ENCODE peak calls at places on chromosomes 3 and 15, in five cellular contexts. One of them, this sample, is unnamed.

GRCh38 chr3:33962383-33962782 is 164.0 kb downstream of the PDCD6IP start:
- DNase-seq in H1: no peak
- DNase-seq in HepG2: no peak
- DNase-seq in HCT116: no peak
- DNase-seq in K562: no peak
- DNase-seq in this sample: no peak

GRCh38 chr15:69853572-69853971 is 244.1 kb downstream of the TLE3 start:
- DNase-seq in H1: no peak
- DNase-seq in HepG2: no peak
- DNase-seq in HCT116: peak
- DNase-seq in K562: no peak
- DNase-seq in this sample: no peak

GRCh38 chr3:124565013-124565412 is 165.2 kb upstream of the UMPS start:
- DNase-seq in H1: peak
- DNase-seq in HepG2: peak
- DNase-seq in HCT116: peak
- DNase-seq in K562: peak
- DNase-seq in this sample: no peak

GRCh38 chr3:48990636-48991421 is 788 bp downstream of the P4HTM start:
- DNase-seq in H1: peak
- DNase-seq in HepG2: no peak
- DNase-seq in HCT116: no peak
- DNase-seq in K562: no peak
- DNase-seq in this sample: no peak

GRCh38 chr15:101724675-101725005 is 367 bp upstream of the TARS3 start:
- DNase-seq in H1: no peak
- DNase-seq in HepG2: no peak
- DNase-seq in HCT116: no peak
- DNase-seq in K562: no peak
- DNase-seq in this sample: no peak

GRCh38 chr15:89068325-89068784 is 19.9 kb upstream of the ABHD2 start:
- DNase-seq in H1: no peak
- DNase-seq in HepG2: no peak
- DNase-seq in HCT116: no peak
- DNase-seq in K562: no peak
- DNase-seq in this sample: peak

GRCh38 chr15:67413770-67414429 is 107.0 kb upstream of the C15orf61 start:
- DNase-seq in H1: no peak
- DNase-seq in HepG2: peak
- DNase-seq in HCT116: peak
- DNase-seq in K562: no peak
- DNase-seq in this sample: no peak

GRCh38 chr3:43587303-43587702 is 34.5 kb downstream of the ANO10 start:
- DNase-seq in H1: no peak
- DNase-seq in HepG2: no peak
- DNase-seq in HCT116: no peak
- DNase-seq in K562: peak
- DNase-seq in this sample: no peak

GRCh38 chr3:188299713-188300112 is 145.8 kb downstream of the LPP start:
- DNase-seq in H1: no peak
- DNase-seq in HepG2: no peak
- DNase-seq in HCT116: no peak
- DNase-seq in K562: no peak
- DNase-seq in this sample: no peak

GRCh38 chr3:100710355-100711198 is 1.3 kb downstream of the TFG start:
- DNase-seq in H1: peak
- DNase-seq in HepG2: peak
- DNase-seq in HCT116: peak
- DNase-seq in K562: peak
- DNase-seq in this sample: peak

GRCh38 chr3:129662230-129662629 is 55.8 kb upstream of the PLXND1 start:
- DNase-seq in H1: no peak
- DNase-seq in HepG2: no peak
- DNase-seq in HCT116: no peak
- DNase-seq in K562: no peak
- DNase-seq in this sample: no peak

GRCh38 chr3:88151358-88151757 is 1.6 kb downstream of the C3orf38 start:
- DNase-seq in H1: no peak
- DNase-seq in HepG2: no peak
- DNase-seq in HCT116: no peak
- DNase-seq in K562: no peak
- DNase-seq in this sample: no peak

GRCh38 chr3:183370391-183370790 is 58.0 kb downstream of the MCF2L2 start:
- DNase-seq in H1: no peak
- DNase-seq in HepG2: no peak
- DNase-seq in HCT116: no peak
- DNase-seq in K562: no peak
- DNase-seq in this sample: no peak

GRCh38 chr3:63979093-63979492 is 44.2 kb downstream of the PSMD6 start:
- DNase-seq in H1: no peak
- DNase-seq in HepG2: no peak
- DNase-seq in HCT116: no peak
- DNase-seq in K562: no peak
- DNase-seq in this sample: no peak

GRCh38 chr3:112579697-112580096 is 17.9 kb downstream of the SLC35A5 start:
- DNase-seq in H1: no peak
- DNase-seq in HepG2: no peak
- DNase-seq in HCT116: no peak
- DNase-seq in K562: no peak
- DNase-seq in this sample: no peak

GRCh38 chr15:78811124-78811824 is at the start of gene ADAMTS7:
- DNase-seq in H1: peak
- DNase-seq in HepG2: no peak
- DNase-seq in HCT116: peak
- DNase-seq in K562: peak
- DNase-seq in this sample: no peak

GRCh38 chr3:72234394-72234793 is 449.4 kb upstream of the PROK2 start:
- DNase-seq in H1: no peak
- DNase-seq in HepG2: no peak
- DNase-seq in HCT116: no peak
- DNase-seq in K562: no peak
- DNase-seq in this sample: no peak

GRCh38 chr15:59191855-59192237 is 14.8 kb upstream of the LDHAL6B start:
- DNase-seq in H1: no peak
- DNase-seq in HepG2: no peak
- DNase-seq in HCT116: peak
- DNase-seq in K562: no peak
- DNase-seq in this sample: no peak

GRCh38 chr3:7745711-7746110 is 755.9 kb upstream of the LMCD1 start:
- DNase-seq in H1: no peak
- DNase-seq in HepG2: no peak
- DNase-seq in HCT116: no peak
- DNase-seq in K562: no peak
- DNase-seq in this sample: no peak

GRCh38 chr3:126013742-126014141 is 44.8 kb downstream of the ROPN1B start:
- DNase-seq in H1: no peak
- DNase-seq in HepG2: no peak
- DNase-seq in HCT116: no peak
- DNase-seq in K562: no peak
- DNase-seq in this sample: no peak

GRCh38 chr3:147713234-147714133 is 304.3 kb downstream of the ZIC1 start:
- DNase-seq in H1: no peak
- DNase-seq in HepG2: no peak
- DNase-seq in HCT116: no peak
- DNase-seq in K562: no peak
- DNase-seq in this sample: no peak

GRCh38 chr15:64678126-64678819 is 97.1 kb downstream of the RBPMS2 start:
- DNase-seq in H1: no peak
- DNase-seq in HepG2: no peak
- DNase-seq in HCT116: no peak
- DNase-seq in K562: no peak
- DNase-seq in this sample: no peak

GRCh38 chr15:78276032-78276943 is 11.9 kb downstream of the DNAJA4 start:
- DNase-seq in H1: no peak
- DNase-seq in HepG2: no peak
- DNase-seq in HCT116: no peak
- DNase-seq in K562: peak
- DNase-seq in this sample: no peak

GRCh38 chr3:126342991-126343661 is 14.1 kb downstream of the KLF15 start:
- DNase-seq in H1: peak
- DNase-seq in HepG2: peak
- DNase-seq in HCT116: no peak
- DNase-seq in K562: peak
- DNase-seq in this sample: no peak

GRCh38 chr3:39911465-39912309 is 102.3 kb downstream of the MYRIP start:
- DNase-seq in H1: peak
- DNase-seq in HepG2: peak
- DNase-seq in HCT116: no peak
- DNase-seq in K562: no peak
- DNase-seq in this sample: no peak

GRCh38 chr3:181176610-181177009 is 187.1 kb upstream of the DNAJC19 start:
- DNase-seq in H1: no peak
- DNase-seq in HepG2: peak
- DNase-seq in HCT116: peak
- DNase-seq in K562: no peak
- DNase-seq in this sample: peak

GRCh38 chr3:69443554-69443953 is 57.7 kb upstream of the FRMD4B start:
- DNase-seq in H1: no peak
- DNase-seq in HepG2: no peak
- DNase-seq in HCT116: no peak
- DNase-seq in K562: no peak
- DNase-seq in this sample: no peak

GRCh38 chr3:188584162-188584529 is 430.2 kb downstream of the LPP start:
- DNase-seq in H1: no peak
- DNase-seq in HepG2: no peak
- DNase-seq in HCT116: no peak
- DNase-seq in K562: no peak
- DNase-seq in this sample: no peak

GRCh38 chr15:101108458-101108775 is 143.4 kb downstream of the CHSY1 start:
- DNase-seq in H1: no peak
- DNase-seq in HepG2: no peak
- DNase-seq in HCT116: no peak
- DNase-seq in K562: no peak
- DNase-seq in this sample: no peak

DNA sequence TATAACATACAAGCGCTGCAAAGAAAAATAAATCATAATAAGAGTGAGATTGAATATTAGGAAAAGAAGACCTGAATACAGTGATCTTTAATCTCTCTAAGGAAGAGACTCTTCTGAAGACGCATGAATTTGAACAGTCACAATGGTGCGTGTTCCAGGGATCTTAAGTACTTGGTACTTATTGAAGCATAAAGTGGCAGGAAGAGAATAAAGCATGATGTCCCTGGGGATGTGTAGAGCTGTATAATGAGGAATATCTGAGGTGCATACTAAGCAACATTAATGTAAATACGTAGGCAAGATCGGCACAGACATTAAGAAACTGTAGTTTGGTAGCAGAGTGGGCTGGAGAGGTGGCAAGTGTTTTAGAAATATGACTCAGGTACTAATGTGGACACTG is 246.2 kb upstream of the MCTP2 start:
- DNase-seq in H1: no peak
- DNase-seq in HepG2: no peak
- DNase-seq in HCT116: no peak
- DNase-seq in K562: no peak
- DNase-seq in this sample: no peak
- TF ChIP-seq SRF in H1: no peak
- TF ChIP-seq SRF in HepG2: no peak
- TF ChIP-seq SRF in HCT116: no peak
- TF ChIP-seq SRF in K562: no peak
- TF ChIP-seq SRF in this sample: no peak

DNA sequence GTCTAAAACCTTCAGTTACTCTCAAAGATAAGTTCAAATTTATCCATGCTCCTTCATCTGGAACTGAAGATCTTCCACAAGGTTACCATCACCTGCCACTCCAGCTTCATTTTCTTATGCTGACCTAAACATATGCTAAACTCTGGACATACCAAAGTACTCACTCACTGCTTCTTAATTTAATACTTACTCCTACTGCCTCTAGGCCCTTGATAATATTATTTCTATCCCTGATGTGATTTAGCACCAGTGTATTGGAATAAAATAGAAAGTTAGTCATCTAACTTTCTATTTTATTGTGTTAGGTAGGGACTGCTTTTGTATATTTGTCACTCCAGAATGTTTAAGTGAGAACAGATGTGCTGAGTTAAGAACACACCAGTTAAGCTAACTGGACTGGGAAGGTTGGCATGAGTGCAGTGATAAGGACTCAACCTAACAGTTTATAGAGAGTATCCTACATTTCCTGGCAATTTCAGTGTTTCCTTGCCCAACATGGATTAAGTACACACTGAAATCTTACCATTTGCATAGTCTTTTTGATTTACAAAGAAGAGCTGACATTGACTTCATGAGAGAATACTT is 6.5 kb upstream of the CLDN16 start:
- DNase-seq in H1: no peak
- DNase-seq in HepG2: no peak
- DNase-seq in HCT116: no peak
- DNase-seq in K562: no peak
- DNase-seq in this sample: no peak
- TF ChIP-seq SRF in H1: no peak
- TF ChIP-seq SRF in HepG2: no peak
- TF ChIP-seq SRF in HCT116: no peak
- TF ChIP-seq SRF in K562: no peak
- TF ChIP-seq SRF in this sample: no peak

DNA sequence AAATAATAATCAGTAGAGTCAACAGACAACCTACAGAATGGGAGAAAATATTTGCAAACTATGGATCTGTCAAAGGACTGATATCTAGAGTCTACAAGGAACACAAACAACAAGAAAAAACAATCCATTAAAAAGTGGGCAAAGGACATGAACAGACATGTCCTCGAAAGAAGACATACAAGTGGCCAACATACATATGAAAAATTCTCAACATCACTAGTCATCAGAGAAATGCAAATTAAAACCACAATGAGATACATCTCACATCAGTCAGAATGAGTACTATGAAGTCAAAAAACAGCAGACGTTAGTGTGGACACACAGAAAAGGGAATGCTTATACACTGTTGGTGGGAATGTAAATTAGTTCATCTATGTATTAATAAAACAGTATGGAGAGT is 33.7 kb downstream of the SLC2A2 start:
- DNase-seq in H1: no peak
- DNase-seq in HepG2: no peak
- DNase-seq in HCT116: no peak
- DNase-seq in K562: no peak
- DNase-seq in this sample: no peak
- TF ChIP-seq SRF in H1: no peak
- TF ChIP-seq SRF in HepG2: no peak
- TF ChIP-seq SRF in HCT116: no peak
- TF ChIP-seq SRF in K562: no peak
- TF ChIP-seq SRF in this sample: no peak

DNA sequence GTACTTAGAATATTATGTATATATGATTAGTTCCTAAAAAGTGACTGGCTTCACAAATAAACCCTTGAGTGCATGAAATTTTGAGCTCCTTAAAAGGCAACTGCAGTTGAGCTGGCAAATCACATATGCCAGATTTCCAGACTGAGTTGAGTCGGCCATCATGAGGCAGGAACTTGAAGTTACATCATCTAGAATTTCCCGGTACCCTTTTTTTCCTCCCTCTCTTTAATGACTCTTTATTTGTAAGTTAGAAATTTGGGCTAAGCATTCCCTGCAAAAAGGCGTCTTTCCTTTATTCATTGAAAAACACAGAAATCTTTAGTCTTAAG is 162.6 kb downstream of the FNDC3B start:
- DNase-seq in H1: no peak
- DNase-seq in HepG2: no peak
- DNase-seq in HCT116: no peak
- DNase-seq in K562: no peak
- DNase-seq in this sample: no peak
- TF ChIP-seq SRF in H1: no peak
- TF ChIP-seq SRF in HepG2: no peak
- TF ChIP-seq SRF in HCT116: no peak
- TF ChIP-seq SRF in K562: no peak
- TF ChIP-seq SRF in this sample: no peak